ENCODE peak calls at places on chromosomes 2 and 18, in five cellular contexts. One of them, this sample, is unnamed.
A peak's percentile ranks its signal among the peaks of the same experiment; 100 is the strongest.

GRCh38 chr2:69082430-69082997 is 69.5 kb downstream of the ANTXR1 start:
- DNase-seq in SIG-M5: no peak
- DNase-seq in GM23248: peak; percentile 79
- DNase-seq in cerebellum: no peak
- DNase-seq in HFFc6: peak; percentile 67
- DNase-seq in this sample: peak; percentile 72

GRCh38 chr2:166234112-166234846 is 106.5 kb upstream of the SCN1A start:
- DNase-seq in cerebellum: no peak
- DNase-seq in SIG-M5: no peak
- DNase-seq in HFFc6: peak; percentile 73
- DNase-seq in GM23248: peak; percentile 82
- DNase-seq in this sample: peak; percentile 17

GRCh38 chr2:191386938-191387536 is 141.8 kb downstream of the MYO1B start:
- DNase-seq in GM23248: peak; percentile 87
- DNase-seq in HFFc6: peak; percentile 78
- DNase-seq in cerebellum: no peak
- DNase-seq in SIG-M5: no peak
- DNase-seq in this sample: peak; percentile 35

GRCh38 chr2:200592414-200593075 is 6.7 kb downstream of the AOX1 start:
- DNase-seq in cerebellum: no peak
- DNase-seq in HFFc6: no peak
- DNase-seq in SIG-M5: no peak
- DNase-seq in GM23248: peak; percentile 38
- DNase-seq in this sample: no peak

GRCh38 chr2:80429251-80429650 is 124.7 kb upstream of the LRRTM1 start:
- DNase-seq in HFFc6: no peak
- DNase-seq in SIG-M5: no peak
- DNase-seq in cerebellum: no peak
- DNase-seq in GM23248: no peak
- DNase-seq in this sample: no peak

GRCh38 chr18:1848716-1849115 is 722.6 kb downstream of the METTL4 start:
- DNase-seq in cerebellum: no peak
- DNase-seq in SIG-M5: no peak
- DNase-seq in GM23248: no peak
- DNase-seq in HFFc6: no peak
- DNase-seq in this sample: no peak

GRCh38 chr2:121992700-121993099 is 237.2 kb downstream of the TSN start:
- DNase-seq in SIG-M5: no peak
- DNase-seq in GM23248: no peak
- DNase-seq in HFFc6: no peak
- DNase-seq in cerebellum: no peak
- DNase-seq in this sample: no peak

GRCh38 chr18:9809686-9810085 is 76.1 kb upstream of the TXNDC2 start:
- DNase-seq in cerebellum: no peak
- DNase-seq in SIG-M5: no peak
- DNase-seq in HFFc6: no peak
- DNase-seq in GM23248: no peak
- DNase-seq in this sample: no peak

GRCh38 chr18:70421471-70421870 is 132.6 kb downstream of the SOCS6 start:
- DNase-seq in cerebellum: no peak
- DNase-seq in HFFc6: no peak
- DNase-seq in GM23248: peak; percentile 56
- DNase-seq in SIG-M5: no peak
- DNase-seq in this sample: no peak

GRCh38 chr2:65583061-65583460 is 150.7 kb upstream of the SPRED2 start:
- DNase-seq in HFFc6: no peak
- DNase-seq in cerebellum: no peak
- DNase-seq in GM23248: no peak
- DNase-seq in SIG-M5: no peak
- DNase-seq in this sample: no peak

GRCh38 chr18:55869965-55870585 is 282.1 kb upstream of the TCF4 start:
- DNase-seq in SIG-M5: no peak
- DNase-seq in cerebellum: no peak
- DNase-seq in HFFc6: peak; percentile 40
- DNase-seq in GM23248: peak; percentile 83
- DNase-seq in this sample: no peak

GRCh38 chr2:219118504-219118903 is 42.1 kb downstream of the NHEJ1 start:
- DNase-seq in GM23248: no peak
- DNase-seq in SIG-M5: no peak
- DNase-seq in cerebellum: no peak
- DNase-seq in HFFc6: no peak
- DNase-seq in this sample: no peak

GRCh38 chr2:158112971-158113370 is 11.3 kb downstream of the UPP2 start:
- DNase-seq in GM23248: no peak
- DNase-seq in HFFc6: no peak
- DNase-seq in SIG-M5: no peak
- DNase-seq in cerebellum: no peak
- DNase-seq in this sample: no peak

GRCh38 chr2:216732334-216732733 is 37.0 kb upstream of the IGFBP5 start:
- DNase-seq in cerebellum: no peak
- DNase-seq in GM23248: no peak
- DNase-seq in HFFc6: no peak
- DNase-seq in SIG-M5: no peak
- DNase-seq in this sample: no peak

GRCh38 chr2:239315308-239315707 is 85.5 kb downstream of the HDAC4 start:
- DNase-seq in HFFc6: no peak
- DNase-seq in SIG-M5: no peak
- DNase-seq in GM23248: no peak
- DNase-seq in cerebellum: no peak
- DNase-seq in this sample: no peak

GRCh38 chr2:166388488-166389070 is 12.8 kb upstream of the SCN9A start:
- DNase-seq in cerebellum: no peak
- DNase-seq in HFFc6: no peak
- DNase-seq in SIG-M5: no peak
- DNase-seq in GM23248: peak; percentile 7
- DNase-seq in this sample: no peak

GRCh38 chr2:30679416-30680088 is 127.7 kb downstream of the CAPN13 start:
- DNase-seq in cerebellum: no peak
- DNase-seq in GM23248: peak; percentile 85
- DNase-seq in SIG-M5: no peak
- DNase-seq in HFFc6: no peak
- DNase-seq in this sample: no peak

GRCh38 chr2:56337342-56337741 is 153.6 kb downstream of the CCDC85A start:
- DNase-seq in HFFc6: no peak
- DNase-seq in SIG-M5: no peak
- DNase-seq in cerebellum: no peak
- DNase-seq in GM23248: no peak
- DNase-seq in this sample: no peak

GRCh38 chr2:177187631-177188312 is 24.8 kb upstream of the HNRNPA3 start:
- DNase-seq in cerebellum: no peak
- DNase-seq in GM23248: peak; percentile 71
- DNase-seq in HFFc6: no peak
- DNase-seq in SIG-M5: no peak
- DNase-seq in this sample: no peak

GRCh38 chr2:238254095-238254494 is 14.3 kb upstream of the HES6 start:
- DNase-seq in HFFc6: no peak
- DNase-seq in cerebellum: no peak
- DNase-seq in GM23248: no peak
- DNase-seq in SIG-M5: no peak
- DNase-seq in this sample: no peak

GRCh38 chr2:71749671-71750101 is 296.3 kb downstream of the DYSF start:
- DNase-seq in SIG-M5: no peak
- DNase-seq in cerebellum: no peak
- DNase-seq in HFFc6: peak; percentile 64
- DNase-seq in GM23248: peak; percentile 71
- DNase-seq in this sample: peak; percentile 71

GRCh38 chr18:79940814-79941472 is 10.5 kb downstream of the SLC66A2 start:
- DNase-seq in HFFc6: no peak
- DNase-seq in SIG-M5: no peak
- DNase-seq in GM23248: no peak
- DNase-seq in cerebellum: no peak
- DNase-seq in this sample: no peak

GRCh38 chr2:215722125-215722524 is 286.3 kb upstream of the FN1 start:
- DNase-seq in SIG-M5: no peak
- DNase-seq in GM23248: no peak
- DNase-seq in HFFc6: no peak
- DNase-seq in cerebellum: no peak
- DNase-seq in this sample: no peak

GRCh38 chr2:149819356-149819957 is 231.9 kb upstream of the MMADHC start:
- DNase-seq in GM23248: no peak
- DNase-seq in HFFc6: no peak
- DNase-seq in cerebellum: no peak
- DNase-seq in SIG-M5: no peak
- DNase-seq in this sample: no peak

GRCh38 chr2:12428324-12428723 is 288.4 kb upstream of the TRIB2 start:
- DNase-seq in cerebellum: no peak
- DNase-seq in GM23248: no peak
- DNase-seq in SIG-M5: no peak
- DNase-seq in HFFc6: no peak
- DNase-seq in this sample: no peak

GRCh38 chr2:30208453-30208852 is 22.9 kb upstream of the LBH start:
- DNase-seq in cerebellum: peak; percentile 74
- DNase-seq in SIG-M5: no peak
- DNase-seq in GM23248: peak; percentile 87
- DNase-seq in HFFc6: peak; percentile 69
- DNase-seq in this sample: peak; percentile 71

GRCh38 chr18:77088977-77089795 is 43.4 kb downstream of the MBP start:
- DNase-seq in HFFc6: no peak
- DNase-seq in GM23248: no peak
- DNase-seq in cerebellum: no peak
- DNase-seq in SIG-M5: no peak
- DNase-seq in this sample: no peak

GRCh38 chr2:3349211-3349693 is 28.4 kb downstream of the EIPR1 start:
- DNase-seq in SIG-M5: no peak
- DNase-seq in cerebellum: peak; percentile 75
- DNase-seq in GM23248: peak; percentile 63
- DNase-seq in HFFc6: no peak
- DNase-seq in this sample: no peak

This sample was measured in HTR-8/SVneo.